ENCODE peak calls at places on chromosomes 2 and 18, in four cellular contexts. J is K562, C is GM12878, T is HepG2. S is an unnamed sample.

GRCh38 chr2:239712755-239713154 is 311.9 kb upstream of the HDAC4 start:
- DNase-seq in J (no peak), C (no peak), T (no peak), S (no peak)

GRCh38 chr18:474416-474815 is 26.1 kb downstream of the COLEC12 start:
- DNase-seq in J (no peak), C (no peak), T (no peak), S (no peak)

GRCh38 chr2:170842785-170843184 is 26.1 kb downstream of the GAD1 start:
- DNase-seq in T (no peak), C (no peak), J (no peak), S (no peak)

GRCh38 chr2:217016829-217017228 is 157.0 kb upstream of the TNP1 start:
- DNase-seq in T (no peak), J (no peak), C (no peak), S (no peak)

GRCh38 chr2:165572155-165572554 is 102.7 kb downstream of the CSRNP3 start:
- DNase-seq in J (no peak), T (no peak), C (no peak), S (no peak)

GRCh38 chr2:15943378-15943851 is 3.1 kb downstream of the MYCN start:
- DNase-seq in C (no peak), T (no peak), J (peak), S (no peak)

GRCh38 chr2:101474752-101475384 is at the start of gene RFX8:
- DNase-seq in J (no peak), C (no peak), T (peak), S (no peak)

GRCh38 chr18:63788447-63789096 is 13.4 kb downstream of the SERPINB7 start:
- DNase-seq in T (no peak), C (no peak), J (no peak), S (peak)

GRCh38 chr2:120949957-120950590 is 214.4 kb downstream of the GLI2 start:
- DNase-seq in C (no peak), J (no peak), T (no peak), S (no peak)

GRCh38 chr2:169229590-169229989 is 132.7 kb downstream of the LRP2 start:
- DNase-seq in J (no peak), C (no peak), T (no peak), S (no peak)

GRCh38 chr2:237314198-237314597 is 99.8 kb downstream of the COL6A3 start:
- DNase-seq in C (no peak), J (no peak), T (no peak), S (no peak)

GRCh38 chr2:176496756-176497155 is 227.5 kb downstream of the MTX2 start:
- DNase-seq in J (no peak), T (no peak), C (no peak), S (no peak)

GRCh38 chr2:29326926-29327325 is 211.7 kb downstream of the CLIP4 start:
- DNase-seq in J (no peak), C (no peak), T (no peak), S (no peak)

GRCh38 chr2:77479395-77479794 is 42.8 kb downstream of the LRRTM4 start:
- DNase-seq in T (no peak), J (no peak), C (no peak), S (no peak)

GRCh38 chr2:191508738-191509137 is 169.2 kb upstream of the NABP1 start:
- DNase-seq in C (no peak), J (no peak), T (no peak), S (peak)

GRCh38 chr2:8000861-8001260 is 681.0 kb upstream of the ID2 start:
- DNase-seq in C (no peak), J (no peak), T (no peak), S (peak)

GRCh38 chr2:219118504-219118903 is 42.1 kb downstream of the NHEJ1 start:
- DNase-seq in C (no peak), T (no peak), J (no peak), S (no peak)

GRCh38 chr2:226742346-226742745 is 57.3 kb downstream of the IRS1 start:
- DNase-seq in J (no peak), C (no peak), T (no peak), S (no peak)

GRCh38 chr2:25740810-25741381 is 67.5 kb upstream of the DTNB start:
- DNase-seq in T (no peak), C (no peak), J (no peak), S (no peak)

GRCh38 chr2:172168917-172169346 is 66.2 kb upstream of the DLX2 start:
- DNase-seq in C (no peak), J (no peak), T (no peak), S (no peak)

GRCh38 chr2:24200799-24201198 is 25.9 kb downstream of the FAM228A start:
- DNase-seq in C (no peak), J (no peak), T (no peak), S (no peak)

GRCh38 chr18:26159353-26159752 is 25.7 kb downstream of the PSMA8 start:
- DNase-seq in T (no peak), J (peak), C (no peak), S (peak)

GRCh38 chr2:207937818-207938217 is 87.5 kb downstream of the PLEKHM3 start:
- DNase-seq in C (no peak), J (no peak), T (no peak), S (no peak)

GRCh38 chr18:9643549-9643948 is 29.2 kb upstream of the PPP4R1 start:
- DNase-seq in J (no peak), C (no peak), T (peak), S (peak)

GRCh38 chr2:3651686-3652516 is 6.1 kb upstream of the ALLC start:
- DNase-seq in C (peak), J (no peak), T (peak), S (no peak)

GRCh38 chr18:24003903-24004640 is 10.5 kb upstream of the TTC39C start:
- DNase-seq in J (no peak), T (no peak), C (no peak), S (no peak)

GRCh38 chr2:219661197-219661954 is 33.9 kb downstream of the SLC4A3 start:
- DNase-seq in J (peak), C (peak), T (peak), S (peak)

GRCh38 chr2:51213826-51214225 is 181.9 kb upstream of the NRXN1 start:
- DNase-seq in T (no peak), C (no peak), J (no peak), S (no peak)

DNA sequence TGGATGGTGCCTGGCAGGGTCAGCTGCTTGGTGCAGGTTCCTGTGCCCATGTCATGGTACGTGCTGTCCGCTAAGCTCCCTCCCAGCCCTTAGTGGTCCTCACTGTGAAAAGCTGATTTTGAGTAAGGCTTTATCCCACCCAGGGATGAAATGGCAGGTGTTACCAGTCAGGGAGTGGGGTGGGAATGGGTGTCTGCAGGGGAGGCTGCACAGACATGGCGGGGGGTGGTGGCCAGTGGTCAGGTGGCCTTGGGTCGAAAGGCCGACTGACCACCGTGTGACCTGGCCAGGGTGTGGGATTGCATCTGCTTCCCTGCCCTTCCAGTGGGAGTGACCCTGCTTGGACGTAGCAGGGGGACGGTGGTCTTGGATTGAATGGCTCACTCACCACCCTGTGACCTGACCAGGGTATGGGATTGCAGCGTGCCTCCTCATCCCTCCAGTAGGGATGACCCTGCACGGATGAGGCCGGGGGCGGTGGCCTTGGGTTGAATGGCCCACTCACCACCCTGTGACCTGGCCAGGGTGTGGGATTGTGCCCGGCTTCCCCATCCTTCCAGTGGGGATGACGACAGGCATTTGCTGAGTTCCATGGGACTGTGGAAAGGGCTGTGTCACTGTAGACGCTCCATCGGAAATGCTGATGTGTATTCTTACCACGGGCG is 29.8 kb downstream of the AGAP1 start:
- DNase-seq in C (no peak), J (no peak), T (no peak), S (no peak)
- TF ChIP-seq POLR2AphosphoS2 in C (no peak), J (no peak), T (no peak), S (no peak)

GRCh38 chr2:152189622-152190495 is 14.3 kb upstream of the STAM2 start:
- DNase-seq in J (peak), T (peak), C (no peak), S (peak)
- TF ChIP-seq POLR2AphosphoS2 in J (no peak), T (no peak), C (no peak), S (no peak)

GRCh38 chr18:55150001-55150400 is 190.7 kb upstream of the CCDC68 start:
- DNase-seq in C (no peak), J (no peak), T (no peak), S (no peak)

GRCh38 chr18:55158570-55158969 is 199.3 kb upstream of the CCDC68 start:
- DNase-seq in J (no peak), C (no peak), T (no peak), S (no peak)

GRCh38 chr18:55153346-55153745 is 194.1 kb upstream of the CCDC68 start:
- DNase-seq in J (no peak), C (no peak), T (no peak), S (no peak)

DNA sequence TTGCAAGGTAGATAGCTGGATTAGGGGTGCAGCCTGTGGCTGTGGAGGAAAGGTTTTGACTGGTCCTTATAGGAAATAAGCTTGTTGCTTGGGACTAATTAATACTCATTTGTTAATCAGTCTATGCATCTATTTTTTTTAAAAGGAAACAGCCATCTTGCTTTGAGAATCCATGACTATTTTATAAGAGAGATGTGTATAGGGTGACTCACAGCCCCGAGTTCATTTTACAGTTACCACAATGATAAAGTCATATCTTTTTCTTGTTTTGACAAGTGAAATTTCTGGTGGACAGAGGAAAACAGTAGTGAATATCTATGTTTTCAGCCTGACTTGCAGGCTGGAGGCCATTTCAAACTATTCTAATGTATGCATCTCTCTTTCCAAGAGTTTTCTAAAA is 193.5 kb upstream of the CCDC68 start:
- DNase-seq in T (no peak), J (no peak), C (no peak), S (no peak)
- TF ChIP-seq POLR2AphosphoS2 in T (no peak), J (no peak), C (no peak), S (no peak)

DNA sequence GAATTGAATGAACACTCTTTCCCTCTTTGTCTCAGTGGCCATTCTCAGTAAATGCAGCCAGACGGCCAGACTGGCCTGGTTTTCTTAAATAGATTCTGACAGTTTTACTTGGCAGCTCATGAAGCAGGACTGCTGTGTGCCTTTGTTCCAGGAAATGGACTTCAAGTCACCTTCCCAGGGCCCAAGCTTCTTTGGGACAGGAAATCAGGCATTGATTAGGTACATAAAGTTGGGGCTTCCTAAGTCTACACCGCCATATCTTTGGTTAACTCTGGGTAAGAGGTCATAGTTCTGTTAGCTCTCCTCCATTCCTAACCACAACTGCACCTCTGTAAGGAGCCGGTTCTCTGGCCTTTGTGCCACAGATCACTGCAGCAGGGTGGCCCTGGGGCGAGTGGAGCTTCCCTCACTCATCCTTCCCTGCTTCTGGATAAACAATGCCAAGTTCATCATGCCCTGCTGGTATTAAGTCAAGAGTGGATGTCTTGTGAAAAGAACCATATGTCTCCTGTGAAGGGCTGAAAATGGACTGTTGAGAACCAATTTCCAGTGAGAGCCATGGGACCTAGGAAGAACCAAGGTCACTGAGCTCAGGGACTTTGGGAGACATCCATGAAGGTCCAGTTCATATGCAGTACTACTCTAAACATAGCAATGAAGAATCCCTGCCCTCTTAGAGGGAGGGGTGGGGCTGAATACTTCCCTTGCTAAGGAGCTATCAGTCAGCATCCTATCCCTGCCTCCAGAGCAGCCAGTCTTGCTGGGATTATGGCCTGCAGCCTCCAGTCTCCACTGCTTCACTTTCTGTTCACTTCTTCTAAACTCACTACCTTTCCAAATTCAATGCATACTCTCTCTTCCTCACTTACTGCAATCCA is 122.6 kb upstream of the XPO1 start:
- DNase-seq in J (no peak), T (peak), C (no peak), S (no peak)
- TF ChIP-seq POLR2AphosphoS2 in J (no peak), T (no peak), C (no peak), S (no peak)